ENCODE peak calls at places on chromosome 1, in six cellular contexts. Q is trophoblast cell, A is IMR-90, P is mesenchymal stem cell, W is H1, O is mesendoderm. D is an unnamed sample.

GRCh38 chr1:168112673-168113305 is 23.9 kb downstream of the GPR161 start:
- DNase-seq in W (no peak), A (peak), O (peak), P (peak), Q (peak), D (no peak)

GRCh38 chr1:214544791-214545190 is 6.6 kb downstream of the PTPN14 start:
- DNase-seq in A (no peak), W (no peak), O (no peak), Q (no peak), P (no peak), D (no peak)

GRCh38 chr1:47232187-47232874 is at the start of gene TAL1:
- DNase-seq in A (no peak), W (no peak), O (no peak), Q (peak), P (no peak), D (no peak)

GRCh38 chr1:11059990-11060948 is at the start of gene SRM:
- DNase-seq in P (peak), W (no peak), A (peak), O (peak), Q (peak), D (peak)

GRCh38 chr1:151977662-151978230 is 15.9 kb downstream of the S100A10 start:
- DNase-seq in Q (no peak), A (no peak), W (no peak), P (no peak), O (no peak), D (no peak)

GRCh38 chr1:93827633-93828436 is 51.2 kb downstream of the DNTTIP2 start:
- DNase-seq in Q (peak), P (peak), A (peak), W (no peak), O (peak), D (no peak)

GRCh38 chr1:193237381-193237978 is 51.1 kb upstream of the B3GALT2 start:
- DNase-seq in P (no peak), W (no peak), Q (peak), O (peak), A (no peak), D (no peak)

GRCh38 chr1:41073971-41074370 is 52.4 kb upstream of the SLFNL1 start:
- DNase-seq in P (peak), W (no peak), O (no peak), A (peak), Q (no peak), D (no peak)

GRCh38 chr1:165644064-165644735 is 13.2 kb downstream of the MGST3 start:
- DNase-seq in P (no peak), A (peak), Q (peak), W (no peak), O (no peak), D (no peak)

GRCh38 chr1:150302338-150302737 is 8.7 kb downstream of the MRPS21 start:
- DNase-seq in W (no peak), A (no peak), P (peak), O (no peak), Q (no peak), D (no peak)

GRCh38 chr1:85393490-85393889 is 71.5 kb downstream of the DDAH1 start:
- DNase-seq in O (peak), Q (no peak), A (no peak), W (no peak), P (no peak), D (no peak)

GRCh38 chr1:234715252-234715945 is 105.4 kb upstream of the IRF2BP2 start:
- DNase-seq in W (no peak), O (no peak), P (no peak), A (no peak), Q (no peak), D (no peak)

GRCh38 chr1:194309697-194310096 is 1123.3 kb upstream of the B3GALT2 start:
- DNase-seq in Q (no peak), W (no peak), P (no peak), O (no peak), A (no peak), D (no peak)

GRCh38 chr1:24695202-24695974 is 49.9 kb upstream of the CLIC4 start:
- DNase-seq in A (no peak), O (peak), Q (no peak), P (no peak), W (no peak), D (no peak)

GRCh38 chr1:33916786-33917185 is 52.9 kb downstream of the HMGB4 start:
- DNase-seq in P (no peak), Q (no peak), W (no peak), O (no peak), A (no peak), D (no peak)

GRCh38 chr1:33918368-33918767 is 54.5 kb downstream of the HMGB4 start:
- DNase-seq in W (no peak), Q (peak), P (peak), O (no peak), A (peak), D (no peak)

GRCh38 chr1:33925586-33925985 is 61.7 kb downstream of the HMGB4 start:
- DNase-seq in O (peak), A (no peak), P (no peak), W (no peak), Q (no peak), D (no peak)

GRCh38 chr1:33921281-33921680 is 57.4 kb downstream of the HMGB4 start:
- DNase-seq in A (no peak), O (no peak), P (no peak), W (no peak), Q (no peak), D (no peak)
- H4K8ac ChIP-seq in A (no peak), O (no peak), P (no peak), W (no peak), Q (no peak), D (no peak)

DNA sequence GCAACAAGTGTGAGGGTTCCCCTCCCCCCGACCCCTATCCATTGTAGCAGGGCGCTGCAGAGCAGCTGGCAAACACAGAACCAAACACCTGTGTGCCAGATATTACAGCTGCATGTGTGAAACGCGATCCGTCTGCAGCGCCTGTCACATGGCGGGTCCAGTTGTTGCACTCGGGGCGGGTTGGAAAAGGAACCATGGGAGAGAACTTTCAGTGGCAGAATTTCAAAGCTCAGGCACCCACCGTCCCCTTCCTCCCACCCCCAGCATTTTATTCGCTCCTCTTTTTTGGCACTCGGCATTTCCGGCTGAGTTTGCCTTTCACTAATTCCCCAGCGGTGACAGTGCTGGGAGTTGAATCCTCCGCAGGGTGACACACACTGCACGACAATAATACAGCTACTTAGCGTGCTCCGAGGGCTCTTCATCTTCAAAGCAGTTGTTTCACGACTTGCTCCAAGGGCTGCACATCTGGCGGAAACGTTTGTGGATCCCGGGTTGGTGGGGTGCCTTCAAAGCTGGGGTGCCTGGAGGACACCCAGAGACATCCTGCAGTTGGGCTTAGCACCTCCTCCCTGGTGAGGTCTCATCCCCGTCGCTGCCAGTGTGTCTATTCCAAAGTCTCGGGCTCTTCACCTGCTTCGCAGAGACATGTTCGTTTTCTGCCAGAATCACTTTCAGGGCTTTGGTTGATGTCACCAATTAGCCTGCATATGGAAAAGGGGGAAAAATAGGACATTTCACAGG is 180.7 kb downstream of the ZBTB18 start:
- DNase-seq in A (peak), Q (peak), O (no peak), W (no peak), P (no peak), D (no peak)
- H3K4me3 ChIP-seq in A (no peak), Q (no peak), O (no peak), W (no peak), P (no peak), D (no peak)

GRCh38 chr1:167068761-167069160 is 21.4 kb downstream of the GPA33 start:
- DNase-seq in P (no peak), A (no peak), O (no peak), W (no peak), Q (no peak), D (no peak)
- H4K8ac ChIP-seq in P (no peak), A (no peak), O (no peak), W (no peak), Q (no peak), D (no peak)

DNA sequence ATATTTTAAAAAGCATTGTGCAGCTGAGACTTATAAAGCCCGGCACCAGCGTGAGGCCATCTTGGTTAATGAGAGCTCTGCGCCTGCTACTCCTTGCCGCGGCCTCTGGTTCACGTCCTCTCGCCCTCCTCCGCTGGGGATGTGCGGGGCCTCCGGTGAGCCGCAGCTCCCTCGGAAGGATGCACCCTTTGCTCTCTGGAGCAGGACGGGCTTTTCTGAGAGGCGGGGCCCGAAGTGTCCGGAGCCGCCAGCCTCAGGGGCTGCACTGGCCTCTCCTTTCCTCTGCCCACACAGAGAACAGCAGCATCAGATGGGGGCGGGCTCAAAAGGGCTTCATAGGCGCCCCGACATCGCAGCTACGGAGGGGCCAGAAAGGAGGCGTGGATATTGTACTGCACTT is 284.6 kb downstream of the CAMTA1 start:
- DNase-seq in W (peak), Q (peak), A (no peak), P (no peak), O (peak), D (peak)
- H3K4me3 ChIP-seq in W (peak), Q (no peak), A (peak), P (peak), O (no peak), D (peak)

GRCh38 chr1:44819594-44820327 is 11.4 kb downstream of the BTBD19 start:
- DNase-seq in A (peak), Q (peak), W (peak), O (peak), P (peak), D (peak)
- H4K8ac ChIP-seq in A (peak), Q (peak), W (peak), O (no peak), P (peak), D (peak)

GRCh38 chr1:27147842-27148518 is 6.9 kb downstream of the SLC9A1 start:
- DNase-seq in O (no peak), P (no peak), W (no peak), Q (peak), A (no peak), D (no peak)

GRCh38 chr1:27148591-27148990 is 6.3 kb downstream of the SLC9A1 start:
- DNase-seq in P (no peak), Q (no peak), O (no peak), A (no peak), W (no peak), D (no peak)

GRCh38 chr1:27150183-27150582 is 4.7 kb downstream of the SLC9A1 start:
- DNase-seq in W (no peak), A (no peak), O (no peak), P (no peak), Q (no peak), D (no peak)

GRCh38 chr1:27149714-27150113 is 5.2 kb downstream of the SLC9A1 start:
- DNase-seq in W (no peak), O (no peak), P (no peak), A (no peak), Q (no peak), D (no peak)

GRCh38 chr1:27149084-27149483 is 5.8 kb downstream of the SLC9A1 start:
- DNase-seq in Q (no peak), O (no peak), P (no peak), W (no peak), A (no peak), D (no peak)
- H3K4me3 ChIP-seq in Q (no peak), O (no peak), P (peak), W (no peak), A (no peak), D (no peak)

GRCh38 chr1:31984419-31985347 is 29.0 kb upstream of the KHDRBS1 start:
- DNase-seq in P (peak), O (no peak), Q (no peak), A (peak), W (no peak), D (no peak)

GRCh38 chr1:31991202-31991601 is 22.5 kb upstream of the KHDRBS1 start:
- DNase-seq in O (no peak), W (no peak), A (no peak), Q (no peak), P (no peak), D (no peak)

GRCh38 chr1:31985430-31985829 is 28.2 kb upstream of the KHDRBS1 start:
- DNase-seq in W (no peak), P (no peak), Q (no peak), O (no peak), A (peak), D (no peak)

GRCh38 chr1:31989964-31990363 is 23.7 kb upstream of the KHDRBS1 start:
- DNase-seq in O (no peak), P (no peak), A (no peak), Q (no peak), W (no peak), D (no peak)

DNA sequence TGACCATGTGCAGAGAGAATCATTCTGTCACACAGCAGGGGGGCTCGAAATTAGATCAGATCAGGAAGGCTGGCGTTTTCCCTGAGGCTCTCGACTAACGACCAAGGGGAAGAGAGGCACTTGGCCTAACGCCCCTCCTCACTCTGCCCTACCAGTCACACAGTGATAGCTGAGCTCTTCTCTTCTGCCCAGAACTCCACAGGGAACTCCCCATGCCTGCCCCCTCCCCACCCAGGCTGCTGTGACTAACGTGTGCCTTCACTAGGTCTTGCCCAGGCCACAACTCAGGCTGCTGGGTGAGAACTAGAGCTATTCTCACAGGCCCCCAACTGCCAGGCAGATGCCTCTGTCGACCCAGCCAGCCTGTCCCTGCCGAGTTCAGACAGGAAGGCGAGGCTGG is 26.4 kb upstream of the KHDRBS1 start:
- DNase-seq in Q (no peak), P (no peak), O (peak), W (no peak), A (no peak), D (no peak)
- H4K8ac ChIP-seq in Q (no peak), P (peak), O (no peak), W (no peak), A (no peak), D (no peak)

GRCh38 chr1:12162459-12163137 is 4.2 kb upstream of the TNFRSF1B start:
- DNase-seq in A (no peak), Q (no peak), P (no peak), O (no peak), W (no peak), D (no peak)

GRCh38 chr1:12161324-12161661 is 5.5 kb upstream of the TNFRSF1B start:
- DNase-seq in W (no peak), Q (no peak), A (no peak), O (no peak), P (no peak), D (no peak)

GRCh38 chr1:12159826-12160225 is 7.0 kb upstream of the TNFRSF1B start:
- DNase-seq in P (no peak), A (no peak), Q (peak), O (peak), W (no peak), D (no peak)

GRCh38 chr1:12163210-12163609 is 3.6 kb upstream of the TNFRSF1B start:
- DNase-seq in P (no peak), Q (no peak), A (no peak), O (no peak), W (no peak), D (no peak)

GRCh38 chr1:12161662-12162458 is 4.9 kb upstream of the TNFRSF1B start:
- DNase-seq in O (peak), A (peak), W (peak), Q (peak), P (peak), D (no peak)
- H3K4me3 ChIP-seq in O (no peak), A (no peak), W (no peak), Q (no peak), P (no peak), D (no peak)

D was measured in neuronal stem cell.